ENCODE peak calls at places on chromosomes 2 and 18, in six cellular contexts. O is A549, X is K562, G is HepG2, I is GM12878, L is NB4. K is an unnamed sample.

GRCh38 chr2:113692698-113693428 is 63.6 kb downstream of the SLC35F5 start:
- DNase-seq in O (no peak), X (no peak), L (peak), G (no peak), I (peak), K (no peak)

GRCh38 chr2:130332271-130333073 is 10.2 kb upstream of the IMP4 start:
- DNase-seq in G (peak), X (peak), I (no peak), O (peak), L (peak), K (peak)

GRCh38 chr2:241532168-241532567 is 23.8 kb upstream of the STK25 start:
- DNase-seq in G (no peak), I (no peak), X (no peak), L (no peak), O (no peak), K (no peak)

GRCh38 chr2:111668741-111669140 is 215.3 kb downstream of the ANAPC1 start:
- DNase-seq in I (no peak), L (no peak), O (no peak), G (no peak), X (no peak), K (no peak)

GRCh38 chr2:129192117-129192516 is 787.3 kb upstream of the RAB6C start:
- DNase-seq in L (peak), O (no peak), G (no peak), I (no peak), X (no peak), K (no peak)

GRCh38 chr18:9103488-9103887 is 989 bp downstream of the NDUFV2 start:
- DNase-seq in X (no peak), L (peak), G (no peak), O (no peak), I (no peak), K (peak)

GRCh38 chr2:215362562-215362904 is 50.7 kb downstream of the ATIC start:
- DNase-seq in G (no peak), O (no peak), L (no peak), X (no peak), I (no peak), K (no peak)

GRCh38 chr2:176187306-176188217 is 906 bp upstream of the HOXD1 start:
- DNase-seq in L (no peak), O (no peak), I (no peak), G (peak), X (no peak), K (peak)

GRCh38 chr2:201233192-201234166 is 26.9 kb upstream of the CASP8 start:
- DNase-seq in O (peak), L (peak), X (peak), G (peak), I (peak), K (no peak)

GRCh38 chr2:205627085-205627484 is 55.2 kb upstream of the NRP2 start:
- DNase-seq in G (no peak), L (no peak), X (no peak), O (no peak), I (no peak), K (no peak)

GRCh38 chr18:25373443-25373842 is 21.5 kb upstream of the ZNF521 start:
- DNase-seq in O (no peak), L (no peak), I (no peak), G (no peak), X (no peak), K (no peak)

GRCh38 chr18:75210274-75211001 is at the start of gene TSHZ1:
- DNase-seq in G (peak), X (peak), L (peak), I (peak), O (peak), K (peak)

GRCh38 chr2:190615555-190616200 is 33.2 kb upstream of the NAB1 start:
- DNase-seq in I (no peak), G (no peak), L (no peak), X (no peak), O (no peak), K (no peak)

GRCh38 chr2:188665196-188665595 is 309.0 kb upstream of the COL3A1 start:
- DNase-seq in X (no peak), L (no peak), G (no peak), O (no peak), I (no peak), K (peak)

GRCh38 chr2:10162586-10163497 is 40.3 kb downstream of the RRM2 start:
- DNase-seq in G (no peak), I (no peak), L (peak), X (peak), O (peak), K (peak)

GRCh38 chr18:23737578-23737977 is 48.3 kb downstream of the LAMA3 start:
- DNase-seq in O (no peak), G (no peak), L (no peak), I (no peak), X (no peak), K (no peak)

GRCh38 chr2:144703852-144704324 is 184.0 kb upstream of the ZEB2 start:
- DNase-seq in L (peak), G (no peak), I (no peak), X (peak), O (peak), K (peak)

GRCh38 chr18:54416459-54416858 is 58.8 kb downstream of the C18orf54 start:
- DNase-seq in X (no peak), O (no peak), G (no peak), I (no peak), L (no peak), K (no peak)

DNA sequence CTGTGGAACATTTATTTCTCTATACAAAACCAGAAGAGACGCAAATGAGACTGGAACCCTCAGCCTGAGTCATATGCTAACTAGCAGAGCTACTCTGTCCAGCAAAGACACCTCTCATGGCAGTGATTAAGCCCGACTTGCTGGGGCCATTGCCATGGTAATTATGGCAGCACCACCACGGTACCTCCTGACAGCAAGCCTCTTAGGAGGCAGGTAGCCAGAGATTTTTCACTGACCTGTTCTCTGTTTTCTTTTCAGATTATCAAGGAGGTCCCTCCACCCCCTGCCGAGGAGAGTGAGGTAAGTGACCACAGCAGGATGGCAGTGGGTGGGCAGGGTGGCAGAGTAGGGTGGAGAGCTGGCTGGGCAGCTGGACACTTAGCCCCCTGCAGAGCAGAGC is 157.0 kb downstream of the ANTXR1 start:
- DNase-seq in G (no peak), L (no peak), I (no peak), X (no peak), O (no peak), K (no peak)
- TF ChIP-seq MYC in G (no peak), L (no peak), I (no peak), X (no peak), O (no peak), K (no peak)

DNA sequence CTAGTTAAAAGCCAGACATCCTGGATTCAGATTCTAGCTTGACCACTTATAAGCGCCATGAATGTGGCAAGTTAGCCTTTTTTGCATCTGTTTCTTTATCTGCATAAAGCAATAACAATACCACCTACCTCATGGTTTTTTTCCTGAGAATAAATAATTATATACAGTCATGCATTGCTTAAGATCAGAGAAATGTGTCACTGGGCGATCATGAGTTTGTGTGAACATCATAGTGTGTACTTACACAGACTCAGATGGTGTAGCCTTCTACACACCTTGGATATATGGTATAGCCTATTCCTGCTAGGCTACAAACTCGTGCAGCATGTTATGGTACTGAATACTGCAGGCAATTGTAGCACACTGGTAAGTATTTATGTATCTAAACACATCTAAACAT is 84.7 kb upstream of the PELI1 start:
- DNase-seq in X (no peak), O (no peak), L (no peak), I (no peak), G (no peak), K (no peak)
- H3K4me3 ChIP-seq in X (no peak), O (no peak), L (no peak), I (peak), G (no peak), K (peak)

GRCh38 chr2:165950438-165950837 is 3.1 kb downstream of the TTC21B start:
- DNase-seq in I (no peak), O (no peak), X (no peak), G (peak), L (no peak), K (no peak)
- TF ChIP-seq MYC in I (no peak), O (no peak), X (no peak), G (no peak), L (no peak), K (no peak)

GRCh38 chr2:68774569-68775271 is 40.1 kb downstream of the ARHGAP25 start:
- DNase-seq in L (peak), X (peak), O (no peak), G (no peak), I (peak), K (peak)
- H3K4me3 ChIP-seq in L (peak), X (peak), O (no peak), G (no peak), I (peak), K (peak)

DNA sequence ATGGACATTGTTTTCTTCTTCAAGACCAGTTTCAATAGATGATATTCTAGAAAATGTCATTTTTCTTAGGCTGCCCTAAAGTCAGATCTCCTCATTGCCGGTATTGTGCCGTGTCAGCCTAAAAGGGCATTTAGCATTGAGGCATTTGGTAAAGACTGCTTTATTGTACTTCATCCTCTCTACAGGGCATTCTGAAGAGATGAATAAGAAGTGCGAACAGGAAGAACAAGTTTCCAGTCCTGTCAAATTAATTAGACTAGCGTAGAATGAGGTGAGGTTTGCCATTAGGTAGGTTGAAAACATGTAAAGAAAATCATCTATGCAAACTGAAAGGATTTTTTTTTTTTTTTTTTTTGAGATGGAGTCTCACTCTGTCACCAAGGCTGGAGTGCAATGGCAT is 60.6 kb downstream of the ETAA1 start:
- DNase-seq in L (no peak), O (no peak), G (no peak), X (no peak), I (no peak), K (no peak)
- TF ChIP-seq MYC in L (no peak), O (no peak), G (no peak), X (no peak), I (no peak), K (no peak)

GRCh38 chr18:35376393-35376741 is 770 bp downstream of the ZNF396 start:
- DNase-seq in I (no peak), O (no peak), L (peak), X (peak), G (no peak), K (no peak)
- H3K4me3 ChIP-seq in I (peak), O (peak), L (peak), X (peak), G (peak), K (peak)

DNA sequence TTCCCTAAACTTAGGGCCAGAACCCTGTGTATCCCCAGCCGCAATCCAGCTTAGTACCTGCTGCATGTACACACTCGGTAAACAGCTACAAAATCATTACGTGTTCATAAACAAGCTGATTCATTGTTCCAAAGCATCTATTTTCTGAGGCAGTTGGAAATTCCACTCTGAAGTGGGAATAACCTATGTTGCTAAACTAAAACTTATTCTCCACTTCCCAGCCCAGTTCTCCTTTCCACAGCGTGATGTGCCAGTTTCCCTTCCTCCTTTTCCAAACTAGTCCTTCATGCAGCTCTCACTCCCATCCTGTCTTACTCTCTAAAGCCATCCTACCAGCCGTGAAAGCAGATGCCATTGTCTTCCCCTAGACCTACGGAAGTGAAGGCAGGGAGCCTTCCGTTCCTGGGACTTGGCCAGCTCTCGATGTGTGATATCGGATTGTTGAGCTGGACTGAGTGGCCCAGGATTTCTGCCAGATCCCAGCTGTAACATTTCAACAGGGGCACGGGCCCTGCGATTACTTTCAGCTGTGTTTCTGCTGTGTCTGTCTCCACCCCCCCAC is 100.7 kb downstream of the CRIM1 start:
- DNase-seq in L (no peak), X (no peak), G (no peak), I (no peak), O (no peak), K (peak)
- TF ChIP-seq MYC in L (no peak), X (no peak), G (no peak), I (no peak), O (no peak), K (no peak)

DNA sequence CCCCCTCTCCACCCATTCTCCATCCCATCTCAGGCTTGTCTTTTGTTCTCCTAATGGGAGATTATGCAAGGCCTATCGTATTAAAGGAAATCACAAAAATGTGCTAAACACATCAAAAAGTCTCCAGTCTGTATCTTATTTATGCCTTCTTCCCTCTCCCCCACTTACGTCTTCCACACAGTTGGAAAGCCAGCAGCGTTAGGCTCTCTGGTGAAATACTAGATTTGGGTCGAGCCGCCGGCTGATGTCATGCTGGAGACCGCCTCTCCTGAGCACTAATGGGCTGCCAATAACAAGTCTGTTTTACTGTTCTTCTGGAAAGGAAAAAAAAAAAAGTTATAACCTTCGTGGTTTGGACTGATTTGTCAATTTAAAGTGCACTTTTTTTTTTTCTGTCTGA is 182.7 kb upstream of the SIX2 start:
- DNase-seq in I (no peak), G (no peak), L (no peak), X (no peak), O (no peak), K (no peak)
- H3K4me3 ChIP-seq in I (no peak), G (no peak), L (no peak), X (no peak), O (no peak), K (no peak)